ENCODE peak calls at places on chromosomes 7 and 10, in six cellular contexts. M, H, F, A, V and K are unnamed samples.

GRCh38 chr7:91940171-91940570 is 491 bp upstream of the AKAP9 start:
- DNase-seq in M (no peak), H (peak; percentile 18), F (peak; percentile 72), A (peak; percentile 41), V (peak; percentile 49), K (peak; percentile 3)

GRCh38 chr10:116827214-116827671 is 22.1 kb upstream of the ENO4 start:
- DNase-seq in M (no peak), H (no peak), F (peak; percentile 26), A (no peak), V (no peak), K (no peak)

GRCh38 chr7:2087744-2088143 is 145.0 kb downstream of the MAD1L1 start:
- DNase-seq in M (no peak), H (no peak), F (no peak), A (no peak), V (no peak), K (no peak)

GRCh38 chr10:122276611-122277205 is 5.6 kb downstream of the BTBD16 start:
- DNase-seq in M (peak; percentile 65), H (no peak), F (peak; percentile 77), A (peak; percentile 73), V (no peak), K (peak; percentile 22)

GRCh38 chr7:141563956-141564623 is 12.9 kb downstream of the AGK start:
- DNase-seq in M (no peak), H (no peak), F (peak; percentile 48), A (peak; percentile 41), V (no peak), K (no peak)

GRCh38 chr10:101772895-101773761 is 2.8 kb downstream of the FGF8 start:
- DNase-seq in M (no peak), H (no peak), F (no peak), A (no peak), V (peak; percentile 50), K (no peak)

GRCh38 chr7:151755131-151755787 is 121.7 kb downstream of the PRKAG2 start:
- DNase-seq in M (peak; percentile 82), H (no peak), F (no peak), A (peak; percentile 58), V (no peak), K (peak; percentile 81)

GRCh38 chr10:29618341-29619171 is 16.2 kb downstream of the SVIL start:
- DNase-seq in M (peak; percentile 45), H (no peak), F (peak; percentile 77), A (no peak), V (no peak), K (peak; percentile 88)

GRCh38 chr10:71391701-71392100 is 5.0 kb upstream of the CDH23 start:
- DNase-seq in M (no peak), H (no peak), F (no peak), A (peak; percentile 5), V (no peak), K (no peak)

GRCh38 chr7:43977525-43977924 is 20.2 kb upstream of the SPDYE1 start:
- DNase-seq in M (no peak), H (no peak), F (no peak), A (no peak), V (no peak), K (no peak)
- H3K4me2 ChIP-seq in M (no peak overlapping the region), H (no peak overlapping the region), F (no peak overlapping the region), A (no peak overlapping the region), V (no peak overlapping the region), K (no peak overlapping the region)

GRCh38 chr10:75597691-75598455 is 166.4 kb downstream of the LRMDA start:
- DNase-seq in M (no peak), H (no peak), F (no peak), A (no peak), V (no peak), K (no peak)
- H3K9ac ChIP-seq in M (no peak overlapping the region), H (no peak overlapping the region), F (no peak overlapping the region), A (no peak overlapping the region), V (no peak overlapping the region), K (no peak overlapping the region)

GRCh38 chr7:106009511-106010226 is 46.6 kb downstream of the CDHR3 start:
- DNase-seq in M (peak; percentile 98), H (peak; percentile 91), F (peak; percentile 99), A (peak; percentile 97), V (peak; percentile 99), K (peak; percentile 96)

GRCh38 chr7:106012935-106013439 is 49.9 kb downstream of the CDHR3 start:
- DNase-seq in M (peak; percentile 93), H (no peak), F (no peak), A (no peak), V (no peak), K (no peak)

GRCh38 chr7:106012184-106012583 is 49.1 kb downstream of the CDHR3 start:
- DNase-seq in M (no peak), H (no peak), F (no peak), A (no peak), V (no peak), K (no peak)

GRCh38 chr7:106010331-106010730 is 47.3 kb downstream of the CDHR3 start:
- DNase-seq in M (no peak), H (no peak), F (no peak), A (no peak), V (no peak), K (peak; percentile 22)

GRCh38 chr7:106010866-106011265 is 47.8 kb downstream of the CDHR3 start:
- DNase-seq in M (peak; percentile 50), H (no peak), F (no peak), A (no peak), V (no peak), K (no peak)
- H4K8ac ChIP-seq in M (peak overlapping the region; percentile 80), H (no peak overlapping the region), F (no peak overlapping the region), A (no peak overlapping the region), V (no peak overlapping the region), K (no peak overlapping the region)

GRCh38 chr10:80465839-80466590 is 11.9 kb downstream of the TSPAN14 start:
- DNase-seq in M (no peak), H (no peak), F (no peak), A (no peak), V (no peak), K (no peak)

GRCh38 chr10:80464557-80465466 is 10.7 kb downstream of the TSPAN14 start:
- DNase-seq in M (peak; percentile 45), H (peak; percentile 84), F (peak; percentile 92), A (peak; percentile 91), V (no peak), K (no peak)

GRCh38 chr10:80468002-80468401 is 13.9 kb downstream of the TSPAN14 start:
- DNase-seq in M (no peak), H (no peak), F (peak; percentile 94), A (peak; percentile 90), V (no peak), K (no peak)

GRCh38 chr10:80468806-80469421 is 14.8 kb downstream of the TSPAN14 start:
- DNase-seq in M (no peak), H (no peak), F (no peak), A (no peak), V (no peak), K (no peak)

DNA sequence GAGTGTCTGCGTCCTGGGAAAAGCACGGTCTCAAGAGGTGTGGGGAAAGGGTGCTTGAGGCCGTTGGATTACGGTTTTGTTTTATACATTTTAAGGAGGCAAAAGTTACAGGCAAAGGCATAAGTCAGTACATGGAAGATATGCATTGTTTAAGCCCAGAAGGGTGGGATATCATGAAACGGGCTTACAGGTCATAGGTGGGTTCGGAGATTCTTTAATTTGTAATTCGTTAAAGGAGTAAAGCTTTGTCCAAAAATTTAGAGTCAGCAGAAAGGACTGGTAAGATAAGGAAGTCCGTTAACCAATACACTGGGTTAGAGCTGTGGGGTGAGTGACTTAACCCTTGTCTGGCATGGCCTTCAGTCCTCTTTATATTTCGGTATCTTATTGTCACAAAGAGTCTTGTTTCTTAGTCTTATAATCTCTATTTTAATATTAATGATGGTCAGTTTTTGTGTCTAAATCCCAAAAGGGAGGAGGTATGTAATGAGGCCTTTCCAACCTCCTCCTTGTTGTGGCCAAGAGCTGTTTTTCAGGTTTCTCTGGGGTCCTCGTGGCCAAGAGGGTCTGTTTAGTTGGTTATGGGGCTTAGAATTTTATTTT is 12.7 kb downstream of the TSPAN14 start:
- DNase-seq in M (no peak), H (no peak), F (no peak), A (no peak), V (no peak), K (no peak)
- H3K4me2 ChIP-seq in M (no peak overlapping the region), H (no peak overlapping the region), F (no peak overlapping the region), A (no peak overlapping the region), V (no peak overlapping the region), K (no peak overlapping the region)